ENCODE peak calls at places on chromosomes 12 and 14, in ten cellular contexts. U is NCI-H1417; J is DMS153; A is stimulated activated CD8-positive, alpha-beta memory T cell treated with anti-CD3 and anti-CD28 coated beads, Interleukin-2, amount 100 ng/mL, for 48 hours; M is nephron progenitor cell; V is gastrocnemius medialis; K is activated CD4-positive, alpha-beta memory T cell treated with anti-CD3 and anti-CD28 coated beads, Interleukin-2, amount 10 ng/mL, durations not matched to agents 7 days and 5 days; P is CD8-positive, alpha-beta memory T cell; W is esophagus muscularis mucosa; Y is iPS DF 6.9. I is an unnamed sample.

GRCh38 chr14:95862243-95862642 is 14.4 kb upstream of the TUNAR start:
- DNase-seq in U (no peak), J (no peak), A (no peak), M (peak; percentile 30), V (no peak), K (no peak), P (no peak), W (no peak), Y (no peak), I (no peak)

GRCh38 chr12:131775124-131775903 is 52.9 kb upstream of the MMP17 start:
- DNase-seq in U (no peak), J (no peak), A (no peak), M (no peak), V (no peak), K (no peak), P (no peak), W (no peak), Y (no peak), I (peak; percentile 48)

GRCh38 chr12:10140001-10140400 is 10.0 kb upstream of the CLEC7A start:
- DNase-seq in U (peak; percentile 29), J (peak; percentile 57), A (no peak), M (peak; percentile 34), V (no peak), K (peak; percentile 54), P (peak; percentile 41), W (no peak), Y (no peak), I (peak; percentile 72)

GRCh38 chr12:104370989-104371870 is 67.7 kb downstream of the EID3 start:
- DNase-seq in U (no peak), J (no peak), A (no peak), M (no peak), V (no peak), K (no peak), P (no peak), W (no peak), Y (peak; percentile 66), I (no peak)

GRCh38 chr12:53495903-53496751 is 3.1 kb downstream of the MAP3K12 start:
- DNase-seq in U (no peak), J (no peak), A (no peak), M (peak; percentile 50), V (peak; percentile 54), K (no peak), P (no peak), W (no peak), Y (no peak), I (no peak)

GRCh38 chr14:54194501-54194900 is 202.3 kb upstream of the CDKN3 start:
- DNase-seq in U (no peak), J (no peak), A (no peak), M (no peak), V (no peak), K (no peak), P (no peak), W (no peak), Y (no peak), I (no peak)

GRCh38 chr14:91872517-91873470 is 5.5 kb upstream of the TC2N start:
- DNase-seq in U (no peak), J (peak; percentile 73), A (no peak), M (no peak), V (peak; percentile 77), K (peak; percentile 42), P (peak; percentile 83), W (no peak), Y (no peak), I (peak; percentile 73)

GRCh38 chr14:30928462-30928861 is 54.1 kb downstream of the COCH start:
- DNase-seq in U (no peak), J (no peak), A (no peak), M (no peak), V (no peak), K (peak; percentile 18), P (no peak), W (no peak), Y (no peak), I (no peak)

GRCh38 chr14:72444701-72445100 is 449.2 kb downstream of the DPF3 start:
- DNase-seq in U (no peak), J (no peak), A (no peak), M (no peak), V (no peak), K (no peak), P (no peak), W (no peak), Y (no peak), I (no peak)

GRCh38 chr12:6549379-6550151 is 6.3 kb downstream of the IFFO1 start:
- DNase-seq in U (no peak), J (no peak), A (no peak), M (no peak), V (no peak), K (no peak), P (no peak), W (no peak), Y (no peak), I (no peak)

GRCh38 chr14:93859957-93860356 is 67.2 kb upstream of the FAM181A start:
- DNase-seq in U (no peak), J (no peak), A (no peak), M (no peak), V (peak; percentile 66), K (no peak), P (no peak), W (no peak), Y (no peak), I (no peak)

GRCh38 chr12:59699408-59700144 is 103.7 kb downstream of the SLC16A7 start:
- DNase-seq in U (no peak), J (no peak), A (no peak), M (no peak), V (no peak), K (no peak), P (no peak), W (no peak), Y (no peak), I (no peak)

GRCh38 chr12:110846615-110847566 is at the start of gene CCDC63:
- DNase-seq in U (no peak), J (no peak), A (peak; percentile 17), M (peak; percentile 85), V (peak; percentile 28), K (peak; percentile 28), P (peak; percentile 18), W (no peak), Y (no peak), I (peak; percentile 69)

GRCh38 chr14:94696518-94696917 is 73.4 kb downstream of the GSC start:
- DNase-seq in U (no peak), J (no peak), A (no peak), M (no peak), V (no peak), K (no peak), P (no peak), W (no peak), Y (no peak), I (no peak)

GRCh38 chr14:69559581-69560011 is 15.1 kb downstream of the CCDC177 start:
- DNase-seq in U (peak; percentile 71), J (peak; percentile 84), A (no peak), M (peak; percentile 29), V (no peak), K (no peak), P (no peak), W (no peak), Y (no peak), I (no peak)

GRCh38 chr12:76863005-76863670 is 15.7 kb downstream of the CSRP2 start:
- DNase-seq in U (no peak), J (no peak), A (no peak), M (no peak), V (no peak), K (no peak), P (no peak), W (no peak), Y (no peak), I (no peak)

GRCh38 chr12:91900971-91901370 is 244.7 kb downstream of the BTG1 start:
- DNase-seq in U (no peak), J (no peak), A (no peak), M (no peak), V (no peak), K (no peak), P (no peak), W (no peak), Y (no peak), I (no peak)

GRCh38 chr14:76464856-76465255 is 88.9 kb downstream of the ESRRB start:
- DNase-seq in U (peak; percentile 21), J (no peak), A (no peak), M (no peak), V (no peak), K (no peak), P (no peak), W (no peak), Y (no peak), I (no peak)

GRCh38 chr14:96888593-96888992 is 91.4 kb downstream of the VRK1 start:
- DNase-seq in U (peak; percentile 97), J (no peak), A (no peak), M (no peak), V (no peak), K (no peak), P (no peak), W (no peak), Y (no peak), I (no peak)

GRCh38 chr12:89476889-89477288 is 47.7 kb downstream of the GALNT4 start:
- DNase-seq in U (no peak), J (no peak), A (no peak), M (no peak), V (no peak), K (no peak), P (no peak), W (no peak), Y (no peak), I (no peak)

GRCh38 chr14:42911642-42912041 is 1305.0 kb downstream of the LRFN5 start:
- DNase-seq in U (no peak), J (peak; percentile 51), A (no peak), M (no peak), V (no peak), K (no peak), P (no peak), W (no peak), Y (no peak), I (no peak)

GRCh38 chr14:101229666-101230065 is 326.1 kb upstream of the RTL1 start:
- DNase-seq in U (no peak), J (no peak), A (no peak), M (no peak), V (no peak), K (no peak), P (no peak), W (no peak), Y (no peak), I (no peak)

GRCh38 chr14:104580961-104581360 is 1.4 kb downstream of the C14orf180 start:
- DNase-seq in U (no peak), J (no peak), A (no peak), M (no peak), V (peak; percentile 33), K (no peak), P (no peak), W (no peak), Y (no peak), I (no peak)

GRCh38 chr12:54404061-54405004 is 14.7 kb downstream of the ITGA5 start:
- DNase-seq in U (peak; percentile 65), J (no peak), A (no peak), M (peak; percentile 81), V (no peak), K (peak; percentile 62), P (peak; percentile 59), W (no peak), Y (peak; percentile 76), I (peak; percentile 88)

GRCh38 chr12:108177131-108177530 is 48.0 kb downstream of the WSCD2 start:
- DNase-seq in U (no peak), J (no peak), A (no peak), M (no peak), V (no peak), K (no peak), P (no peak), W (no peak), Y (no peak), I (no peak)

GRCh38 chr12:21818627-21819026 is 44.1 kb upstream of the KCNJ8 start:
- DNase-seq in U (no peak), J (no peak), A (no peak), M (no peak), V (no peak), K (no peak), P (no peak), W (no peak), Y (no peak), I (no peak)

GRCh38 chr12:79844693-79845092 is 90.2 kb downstream of the PPP1R12A start:
- DNase-seq in U (no peak), J (no peak), A (no peak), M (no peak), V (no peak), K (no peak), P (no peak), W (no peak), Y (peak; percentile 47), I (no peak)

GRCh38 chr12:122474324-122474716 is 26.4 kb downstream of the ZCCHC8 start:
- DNase-seq in U (no peak), J (no peak), A (no peak), M (no peak), V (no peak), K (peak; percentile 5), P (no peak), W (no peak), Y (no peak), I (no peak)

I was measured in activated effector memory CD4-positive, alpha-beta T cell treated with anti-CD3 and anti-CD28 coated beads, Interleukin-2, amount 50 U/mL, for 16 hours.